ENCODE peak calls at places on chromosomes 7 and 10, in eight cellular contexts. X is lower lobe of right lung, K is keratinocyte, B is body of pancreas, I is GM23338, L is GM10248, O is tibial artery, Z is WTC11. H is an unnamed sample.

GRCh38 chr10:6244510-6244909 is 41.8 kb downstream of the PFKFB3 start:
- DNase-seq in X (no peak), K (no peak), B (no peak), I (no peak), L (no peak), O (no peak), Z (no peak), H (no peak)

GRCh38 chr10:88174391-88174790 is 311.0 kb downstream of the PTEN start:
- DNase-seq in X (no peak), K (no peak), B (no peak), I (no peak), L (no peak), O (no peak), Z (no peak), H (no peak)

GRCh38 chr7:114922652-114923402 is 933 bp downstream of the MDFIC start:
- DNase-seq in X (peak; percentile 65), K (no peak), B (peak; percentile 32), I (peak; percentile 56), L (peak; percentile 47), O (peak; percentile 51), Z (peak; percentile 23), H (peak; percentile 74)

GRCh38 chr7:15829689-15830088 is 143.2 kb upstream of the MEOX2 start:
- DNase-seq in X (no peak), K (no peak), B (peak; percentile 17), I (no peak), L (no peak), O (peak; percentile 76), Z (no peak), H (no peak)

GRCh38 chr7:91228927-91229326 is 35.3 kb upstream of the FZD1 start:
- DNase-seq in X (no peak), K (no peak), B (no peak), I (no peak), L (no peak), O (no peak), Z (no peak), H (no peak)

GRCh38 chr7:132145466-132145865 is 430.8 kb downstream of the PLXNA4 start:
- DNase-seq in X (no peak), K (peak; percentile 98), B (no peak), I (no peak), L (no peak), O (peak; percentile 56), Z (no peak), H (no peak)

GRCh38 chr10:43077421-43078171 is 727 bp downstream of the RET start:
- DNase-seq in X (no peak), K (no peak), B (no peak), I (peak; percentile 63), L (no peak), O (no peak), Z (peak; percentile 56), H (peak; percentile 40)

GRCh38 chr7:115748123-115748738 is 282.3 kb downstream of the TFEC start:
- DNase-seq in X (no peak), K (no peak), B (no peak), I (peak; percentile 36), L (no peak), O (no peak), Z (no peak), H (no peak)

GRCh38 chr7:15832996-15833395 is 146.5 kb upstream of the MEOX2 start:
- DNase-seq in X (no peak), K (no peak), B (no peak), I (no peak), L (no peak), O (peak; percentile 46), Z (no peak), H (no peak)

GRCh38 chr10:14696763-14697321 is 77.9 kb downstream of the FAM107B start:
- DNase-seq in X (no peak), K (no peak), B (no peak), I (no peak), L (no peak), O (no peak), Z (no peak), H (no peak)

GRCh38 chr10:14691359-14691758 is 83.3 kb downstream of the FAM107B start:
- DNase-seq in X (no peak), K (no peak), B (no peak), I (no peak), L (no peak), O (no peak), Z (no peak), H (no peak)

GRCh38 chr10:14692344-14693199 is 82.1 kb downstream of the FAM107B start:
- DNase-seq in X (no peak), K (no peak), B (no peak), I (no peak), L (no peak), O (no peak), Z (no peak), H (no peak)

GRCh38 chr10:14695833-14696232 is 78.9 kb downstream of the FAM107B start:
- DNase-seq in X (no peak), K (no peak), B (no peak), I (no peak), L (no peak), O (no peak), Z (no peak), H (no peak)

GRCh38 chr10:14693891-14694290 is 80.8 kb downstream of the FAM107B start:
- DNase-seq in X (no peak), K (no peak), B (no peak), I (no peak), L (no peak), O (no peak), Z (no peak), H (no peak)
- TF ChIP-seq CTCF in X (no peak), K (no peak), B (no peak), I (no peak), L (no peak), O (no peak), Z (no peak), H (no peak)

DNA sequence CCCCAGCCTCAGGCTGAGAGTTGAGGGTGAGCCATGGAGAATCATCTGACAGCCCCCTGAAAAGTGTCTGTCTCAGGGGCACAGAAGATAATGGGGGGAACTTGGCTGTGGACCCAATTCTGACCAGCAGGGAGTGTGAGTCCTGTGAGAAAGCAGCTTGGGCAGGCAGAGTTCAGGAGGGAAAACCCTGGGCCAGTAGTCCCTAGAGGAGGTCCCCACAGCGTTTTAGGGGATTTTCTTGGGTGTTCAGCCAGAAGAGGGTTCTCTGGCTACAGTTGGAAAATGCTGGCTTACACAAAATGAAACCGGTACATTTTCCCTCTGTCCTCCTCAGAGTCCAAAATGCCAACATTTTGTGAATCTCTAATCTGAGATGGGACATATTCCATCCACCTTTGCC is 35.8 kb upstream of the TRIM8 start:
- DNase-seq in X (no peak), K (no peak), B (no peak), I (peak; percentile 62), L (peak; percentile 66), O (no peak), Z (no peak), H (peak; percentile 74)
- TF ChIP-seq CTCF in X (no peak), K (no peak), B (no peak), I (peak; percentile 47), L (peak; percentile 33), O (no peak), Z (no peak), H (peak; percentile 25)

DNA sequence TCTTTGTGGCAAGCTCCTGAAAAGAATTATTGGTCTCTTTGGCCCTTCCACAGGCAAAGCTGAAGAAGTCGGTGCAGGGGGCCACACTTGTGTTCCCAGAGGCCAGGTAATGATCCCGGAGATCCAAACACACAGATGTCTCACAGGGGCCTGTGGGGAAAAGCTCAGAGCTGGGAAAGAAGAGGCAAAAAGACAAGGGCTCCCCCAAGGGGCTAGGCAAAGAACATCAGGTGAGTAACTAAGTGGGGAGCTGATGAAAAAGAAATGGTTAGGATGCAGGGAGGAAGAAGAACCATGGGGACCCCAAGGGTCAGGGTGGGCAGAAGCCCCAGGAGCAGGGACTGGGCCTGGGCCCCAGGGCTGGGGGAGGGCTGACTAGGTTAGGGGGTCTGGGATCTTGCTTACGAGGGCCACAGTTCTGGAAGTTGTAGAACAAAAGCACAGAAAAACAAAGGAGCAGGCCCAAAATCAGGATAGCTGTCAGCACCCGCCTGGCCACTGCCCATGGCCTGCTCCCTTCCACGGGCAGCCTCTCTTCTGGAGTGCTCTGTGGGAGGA is 1.1 kb downstream of the KEL start:
- DNase-seq in X (no peak), K (no peak), B (no peak), I (peak; percentile 20), L (no peak), O (no peak), Z (peak; percentile 23), H (no peak)
- TF ChIP-seq CTCF in X (no peak), K (peak; percentile 54), B (no peak), I (peak; percentile 54), L (peak; percentile 6), O (no peak), Z (no peak), H (no peak)

DNA sequence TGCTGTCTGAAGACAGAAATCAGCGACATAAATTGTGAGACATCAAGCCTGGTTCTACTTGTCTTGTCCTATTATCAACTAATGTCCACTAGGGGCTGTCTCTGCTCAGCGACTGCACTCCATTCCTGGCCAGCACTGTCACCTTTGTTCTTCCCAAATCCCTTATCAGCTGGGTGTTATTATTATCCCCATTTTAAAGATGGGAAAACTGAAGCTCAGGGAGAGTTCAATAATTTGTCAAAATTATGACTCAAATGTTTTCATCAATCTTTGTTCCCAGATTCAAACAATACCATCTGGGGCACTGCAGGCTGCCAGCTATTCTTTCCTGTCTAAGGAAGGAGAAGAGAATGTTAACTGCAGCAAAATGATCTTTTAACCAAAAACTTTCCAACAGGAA is 431.6 kb upstream of the NFE2L3 start:
- DNase-seq in X (no peak), K (no peak), B (no peak), I (peak; percentile 58), L (no peak), O (no peak), Z (no peak), H (no peak)
- TF ChIP-seq CTCF in X (no peak), K (peak; percentile 75), B (peak; percentile 9), I (peak; percentile 68), L (no peak), O (peak; percentile 24), Z (no peak), H (no peak)

GRCh38 chr10:55668326-55668922 is 692.6 kb downstream of the ZWINT start:
- DNase-seq in X (no peak), K (no peak), B (no peak), I (peak; percentile 77), L (no peak), O (no peak), Z (peak; percentile 21), H (no peak)
- TF ChIP-seq CTCF in X (no peak), K (no peak), B (peak; percentile 15), I (peak; percentile 60), L (peak; percentile 15), O (no peak), Z (peak; percentile 46), H (peak; percentile 31)

DNA sequence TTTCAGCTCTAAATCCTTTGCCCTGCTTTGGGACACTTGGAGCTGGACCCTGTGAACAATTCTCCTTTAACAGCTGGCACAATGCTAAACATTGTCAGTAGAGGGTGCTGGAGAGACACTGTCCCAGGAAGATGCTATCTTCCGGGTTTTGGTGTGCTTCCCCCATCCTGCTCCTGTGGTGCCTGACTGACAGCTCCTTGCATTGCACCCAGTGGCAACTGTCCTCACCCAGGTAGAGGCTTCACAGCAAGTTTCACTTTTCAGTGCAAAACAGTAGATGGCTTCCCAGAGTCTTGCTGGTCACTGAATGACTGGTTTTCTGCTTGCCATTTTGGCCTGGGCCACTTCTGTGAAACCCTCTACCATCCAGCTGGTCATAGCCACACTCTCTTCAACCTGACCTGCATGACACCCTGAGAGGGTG is 77.3 kb downstream of the CDC14C start:
- DNase-seq in X (no peak), K (no peak), B (peak; percentile 15), I (peak; percentile 91), L (peak; percentile 41), O (no peak), Z (peak; percentile 68), H (peak; percentile 50)
- TF ChIP-seq CTCF in X (peak; percentile 19), K (peak; percentile 88), B (no peak), I (peak; percentile 95), L (peak; percentile 52), O (no peak), Z (peak; percentile 69), H (peak; percentile 34)